ENCODE peak calls at places on chromosomes 3 and 15, in ten cellular contexts. Y is prostate gland; Q is skeletal muscle cell; W is NCI-H1092 treated with DMSO at 0.1 percent for 48 hours; O is T-helper 9 cell; T is stimulated activated naive CD4-positive, alpha-beta T cell; B is aorta; R is germinal center; E is fibroblast of the aortic adventitia; V is SK-N-DZ. K is an unnamed sample.

GRCh38 chr15:69807752-69808151 is 290.0 kb downstream of the TLE3 start:
- DNase-seq in Q (no peak), V (no peak), R (no peak), E (no peak), O (no peak), W (no peak), T (no peak), Y (peak; percentile 35), B (peak; percentile 58), K (no peak)

GRCh38 chr3:184848934-184849333 is 37.0 kb downstream of the VPS8 start:
- DNase-seq in Q (no peak), B (no peak), Y (no peak), T (no peak), E (no peak), R (no peak), W (no peak), V (no peak), O (no peak), K (no peak)

GRCh38 chr3:32239638-32240550 is 1.4 kb downstream of the CMTM8 start:
- DNase-seq in V (peak; percentile 81), E (no peak), W (peak; percentile 63), Q (no peak), T (peak; percentile 36), Y (peak; percentile 48), R (peak; percentile 76), B (no peak), O (peak; percentile 24), K (peak; percentile 26)

GRCh38 chr3:172622156-172622555 is 88.7 kb downstream of the NCEH1 start:
- DNase-seq in R (no peak), O (no peak), E (no peak), V (no peak), Y (no peak), Q (no peak), B (no peak), W (no peak), T (no peak), K (no peak)

GRCh38 chr3:65619391-65620298 is 419.1 kb downstream of the MAGI1 start:
- DNase-seq in Y (no peak), B (no peak), T (no peak), W (no peak), O (no peak), E (peak; percentile 52), R (no peak), Q (no peak), V (no peak), K (no peak)

GRCh38 chr3:189756651-189757078 is 125.5 kb downstream of the TP63 start:
- DNase-seq in T (no peak), R (no peak), Y (no peak), Q (no peak), W (peak; percentile 14), O (no peak), E (no peak), V (no peak), B (no peak), K (no peak)

GRCh38 chr3:46538803-46539442 is 27.2 kb downstream of the LRRC2 start:
- DNase-seq in T (peak; percentile 75), V (no peak), B (peak; percentile 88), R (peak; percentile 80), O (peak; percentile 77), Y (no peak), E (peak; percentile 82), W (no peak), Q (peak; percentile 52), K (peak; percentile 70)

GRCh38 chr3:9862391-9863235 is 17.4 kb downstream of the CIDEC start:
- DNase-seq in E (no peak), Q (no peak), T (peak; percentile 2), Y (no peak), O (no peak), V (peak; percentile 69), R (peak; percentile 48), B (peak; percentile 68), W (no peak), K (no peak)

K was measured in activated CD4-positive, CD25-positive, alpha-beta regulatory T cell.